ENCODE peak calls at places on chromosomes 4 and X, in four cellular contexts. P is breast epithelium; E is HepG2; B is CD8-positive, alpha-beta memory T cell. L is an unnamed sample. For H3K36me3 and H3K27me3, the result is how much of the 10 kb centered on the place peaks cover.

GRCh38 chrX:118637997-118638396 is 89.4 kb upstream of the IL13RA1 start:
- DNase-seq in P (no peak), E (peak), B (no peak), L (no peak)

GRCh38 chr4:144709793-144710525 is 64.0 kb downstream of the HHIP start:
- DNase-seq in P (no peak), E (no peak), B (no peak), L (no peak)

GRCh38 chr4:184375027-184375426 is 99.3 kb downstream of the IRF2 start:
- DNase-seq in P (no peak), E (no peak), B (no peak), L (no peak)

GRCh38 chr4:77240469-77241066 is 83.6 kb downstream of the CCNG2 start:
- DNase-seq in P (peak), E (peak), B (peak), L (no peak)

GRCh38 chr4:123444298-123444731 is 47.7 kb downstream of the SPRY1 start:
- DNase-seq in P (no peak), E (peak), B (no peak), L (no peak)

GRCh38 chr4:95536650-95537049 is 12.1 kb downstream of the UNC5C start:
- DNase-seq in P (no peak), E (no peak), B (no peak), L (no peak)

GRCh38 chr4:159483110-159483509 is 380.2 kb downstream of the RAPGEF2 start:
- DNase-seq in P (no peak), E (no peak), B (no peak), L (no peak)

GRCh38 chrX:118552501-118552900 is 56.9 kb downstream of the DOCK11 start:
- DNase-seq in P (no peak), E (no peak), B (no peak), L (no peak)

GRCh38 chr4:118797558-118798142 is 38.3 kb downstream of the SEC24D start:
- DNase-seq in P (no peak), E (no peak), B (no peak), L (no peak)

GRCh38 chr4:129261584-129261983 is 165.6 kb downstream of the C4orf33 start:
- DNase-seq in P (no peak), E (no peak), B (no peak), L (no peak)

GRCh38 chr4:126419266-126419665 is 1104.5 kb downstream of the FAT4 start:
- DNase-seq in P (no peak), E (no peak), B (no peak), L (no peak)

GRCh38 chrX:32269877-32270276 is 941.5 kb downstream of the DMD start:
- DNase-seq in P (no peak), E (no peak), B (no peak), L (no peak)

GRCh38 chrX:32267796-32268195 is 943.6 kb downstream of the DMD start:
- DNase-seq in P (no peak), E (no peak), B (no peak), L (no peak)

GRCh38 chrX:32268207-32268606 is 943.1 kb downstream of the DMD start:
- DNase-seq in P (no peak), E (no peak), B (no peak), L (no peak)
- H3K36me3 ChIP-seq in P (under half), E (under half), B (under half), L (under half)

GRCh38 chrX:40095588-40096394 is 2.0 kb downstream of the BCOR start:
- DNase-seq in P (no peak), E (no peak), B (peak), L (no peak)

GRCh38 chrX:40094041-40094899 is 3.5 kb downstream of the BCOR start:
- DNase-seq in P (no peak), E (no peak), B (no peak), L (no peak)

GRCh38 chrX:40093586-40093985 is 4.2 kb downstream of the BCOR start:
- DNase-seq in P (no peak), E (no peak), B (no peak), L (no peak)

GRCh38 chrX:40096395-40097091 is 1.2 kb downstream of the BCOR start:
- DNase-seq in P (no peak), E (no peak), B (peak), L (no peak)

DNA sequence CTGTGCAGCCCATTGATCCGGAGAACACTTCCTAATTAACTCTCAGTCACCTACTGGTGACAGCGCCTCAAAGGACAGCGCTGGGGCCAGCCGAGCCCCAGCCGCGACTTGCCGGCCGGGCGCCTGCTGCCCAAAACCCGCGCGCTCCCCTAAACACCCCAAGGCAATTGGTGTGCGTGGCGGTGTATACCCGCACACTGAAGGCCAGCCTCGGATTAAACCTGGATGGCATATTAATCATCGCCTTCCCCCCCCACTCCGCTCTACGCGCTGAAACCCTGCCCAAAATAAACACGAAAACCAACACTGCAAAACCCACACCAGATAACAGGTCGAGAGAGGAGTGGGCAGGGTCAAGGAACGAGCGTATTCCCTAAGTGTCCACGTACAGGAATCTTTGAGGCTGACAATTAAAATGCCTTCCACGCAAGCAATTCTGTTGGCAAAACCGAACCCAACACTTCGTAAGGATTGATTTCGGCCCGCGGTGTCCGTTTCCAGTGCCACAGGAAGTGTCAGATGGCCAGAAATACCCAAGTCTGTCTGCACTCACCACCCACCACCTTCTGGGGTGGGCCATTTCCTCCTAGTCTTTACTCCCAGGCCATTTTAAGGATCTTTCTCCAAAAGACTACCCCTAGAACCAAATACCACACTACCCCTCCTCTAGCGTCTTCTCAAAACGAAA is 2.7 kb downstream of the BCOR start:
- DNase-seq in P (no peak), E (no peak), B (no peak), L (no peak)
- H3K4me3 ChIP-seq in P (peak), E (peak), B (peak), L (peak)

GRCh38 chr4:2417765-2418651 is at the start of gene ZFYVE28:
- DNase-seq in P (no peak), E (no peak), B (no peak), L (no peak)
- H3K27me3 ChIP-seq in P (under half), E (under half), B (under half), L (under half)

DNA sequence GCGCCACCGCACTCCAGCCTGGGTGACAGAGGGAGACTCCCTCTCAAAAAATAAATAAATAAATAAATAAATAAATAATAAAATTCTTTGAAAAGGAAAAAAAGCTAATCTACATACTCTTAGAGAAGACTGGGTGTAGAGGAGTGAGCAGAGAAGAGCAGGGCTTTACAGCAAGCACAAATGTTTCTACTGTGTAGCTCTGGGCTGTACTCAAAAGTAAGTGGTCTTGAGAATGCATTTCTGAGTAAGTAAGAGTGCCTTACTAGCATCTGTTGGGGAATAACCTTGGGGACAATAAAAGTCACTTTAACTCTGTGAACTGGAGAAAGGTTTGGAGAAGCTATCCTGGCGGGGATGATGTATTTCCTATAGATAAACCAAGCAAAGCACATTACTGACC is 185.8 kb downstream of the WDFY3 start:
- DNase-seq in P (no peak), E (no peak), B (no peak), L (no peak)
- H3K36me3 ChIP-seq in P (under half), E (under half), B (under half), L (under half)

GRCh38 chr4:9608300-9608699 is 164.1 kb downstream of the DEFB131A start:
- DNase-seq in P (no peak), E (no peak), B (no peak), L (no peak)

GRCh38 chr4:9600246-9600645 is 156.0 kb downstream of the DEFB131A start:
- DNase-seq in P (no peak), E (no peak), B (no peak), L (no peak)

GRCh38 chr4:9602389-9602914 is 158.2 kb downstream of the DEFB131A start:
- DNase-seq in P (no peak), E (no peak), B (no peak), L (no peak)
- H3K4me3 ChIP-seq in P (no peak), E (no peak), B (no peak), L (no peak)

GRCh38 chrX:87890437-87890836 is 372.8 kb downstream of the KLHL4 start:
- DNase-seq in P (no peak), E (no peak), B (no peak), L (no peak)
- H3K27me3 ChIP-seq in P (under half), E (under half), B (under half), L (under half)

GRCh38 chrX:15864629-15865028 is 10.0 kb upstream of the AP1S2 start:
- DNase-seq in P (no peak), E (no peak), B (no peak), L (no peak)

GRCh38 chrX:15863944-15864491 is 9.4 kb upstream of the AP1S2 start:
- DNase-seq in P (no peak), E (no peak), B (no peak), L (no peak)

GRCh38 chrX:15869695-15870094 is 15.1 kb upstream of the AP1S2 start:
- DNase-seq in P (no peak), E (no peak), B (no peak), L (no peak)

DNA sequence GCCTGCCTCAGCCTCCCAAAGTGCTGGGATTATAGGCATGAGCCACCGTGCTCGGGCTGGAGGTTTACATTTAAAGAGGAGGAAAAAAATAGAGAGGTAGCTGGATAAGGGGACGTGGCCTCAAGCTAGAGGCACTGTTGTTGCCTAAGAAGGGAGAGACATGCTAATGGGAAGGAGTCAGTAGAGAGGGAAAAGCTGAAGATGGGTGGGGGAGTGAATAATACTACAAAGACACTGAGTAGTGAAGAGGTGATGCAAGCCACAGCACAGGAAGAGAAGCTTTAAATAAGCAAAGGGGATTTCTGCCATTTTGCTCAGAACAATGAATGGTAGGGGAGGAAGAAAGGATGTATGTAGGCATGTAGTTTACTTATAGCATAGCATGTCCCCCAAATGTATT is 11.5 kb upstream of the AP1S2 start:
- DNase-seq in P (no peak), E (no peak), B (no peak), L (no peak)
- H3K36me3 ChIP-seq in P (under half), E (under half), B (under half), L (under half)

DNA sequence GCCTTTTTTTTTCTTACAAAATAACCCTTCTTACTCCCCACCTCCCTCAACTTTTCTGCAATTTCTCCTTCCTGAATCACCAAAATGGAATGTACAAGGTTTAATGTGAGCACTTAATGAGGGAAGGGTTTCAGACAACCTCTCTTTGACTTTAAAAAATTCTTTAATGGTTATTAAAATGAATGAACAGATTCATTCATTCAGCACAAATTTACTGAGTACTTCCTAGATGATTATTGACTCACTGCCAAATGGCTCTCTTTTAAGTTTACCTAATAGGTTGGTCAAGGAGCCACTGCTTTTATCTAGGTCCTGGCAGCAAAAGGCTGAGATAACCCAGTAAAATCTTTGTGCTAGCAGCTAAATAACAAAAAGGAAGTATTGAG is 904 bp upstream of the AADAT start:
- DNase-seq in P (no peak), E (no peak), B (no peak), L (no peak)
- H3K4me3 ChIP-seq in P (no peak), E (no peak), B (no peak), L (peak)

GRCh38 chrX:30865612-30866011 is 23.4 kb downstream of the TAB3 start:
- DNase-seq in P (no peak), E (peak), B (no peak), L (no peak)

GRCh38 chrX:30863969-30864368 is 25.1 kb downstream of the TAB3 start:
- DNase-seq in P (no peak), E (no peak), B (no peak), L (no peak)

GRCh38 chrX:30865020-30865419 is 24.0 kb downstream of the TAB3 start:
- DNase-seq in P (no peak), E (peak), B (no peak), L (no peak)

GRCh38 chrX:30864383-30864785 is 24.7 kb downstream of the TAB3 start:
- DNase-seq in P (no peak), E (peak), B (no peak), L (no peak)
- H3K27me3 ChIP-seq in P (under half), E (under half), B (under half), L (under half)

L was measured in thoracic aorta.